ENCODE peak calls at places on chromosome 2, in four cellular contexts. Y is IMR-90, B is adrenal gland, T is tibial artery. A is an unnamed sample. For H3K9me3, the result is how much of the 10 kb centered on the place peaks cover.

GRCh38 chr2:128441341-128442052 is 122.8 kb upstream of the HS6ST1 start:
- DNase-seq in Y (no peak), B (no peak), T (peak), A (no peak)

GRCh38 chr2:161915121-161915520 is 158.9 kb downstream of the DPP4 start:
- DNase-seq in Y (no peak), B (no peak), T (no peak), A (no peak)

GRCh38 chr2:225999692-226000091 is 600.2 kb downstream of the NYAP2 start:
- DNase-seq in Y (no peak), B (no peak), T (no peak), A (no peak)

GRCh38 chr2:28975671-28976070 is 5.4 kb upstream of the TOGARAM2 start:
- DNase-seq in Y (no peak), B (no peak), T (no peak), A (no peak)

GRCh38 chr2:3527886-3528785 is 8.8 kb upstream of the ADI1 start:
- DNase-seq in Y (no peak), B (no peak), T (no peak), A (no peak)

GRCh38 chr2:239377591-239377990 is 23.2 kb downstream of the HDAC4 start:
- DNase-seq in Y (no peak), B (no peak), T (no peak), A (no peak)

GRCh38 chr2:219836647-219837177 is 209.3 kb downstream of the SLC4A3 start:
- DNase-seq in Y (peak), B (no peak), T (no peak), A (no peak)

GRCh38 chr2:26772064-26773001 is 8.2 kb downstream of the SLC35F6 start:
- DNase-seq in Y (peak), B (peak), T (peak), A (peak)

GRCh38 chr2:166609183-166609959 is 115.3 kb upstream of the SCN7A start:
- DNase-seq in Y (no peak), B (no peak), T (no peak), A (no peak)

GRCh38 chr2:7994397-7994951 is 687.4 kb upstream of the ID2 start:
- DNase-seq in Y (no peak), B (no peak), T (no peak), A (no peak)

GRCh38 chr2:201070966-201071304 is 536 bp downstream of the HYCC2 start:
- DNase-seq in Y (no peak), B (no peak), T (no peak), A (no peak)

GRCh38 chr2:70047406-70048033 is 39.8 kb upstream of the PCBP1 start:
- DNase-seq in Y (no peak), B (no peak), T (no peak), A (no peak)

GRCh38 chr2:160878622-160879021 is 281.6 kb upstream of the TANK start:
- DNase-seq in Y (no peak), B (no peak), T (no peak), A (no peak)

GRCh38 chr2:130288467-130289403 is 54.0 kb upstream of the IMP4 start:
- DNase-seq in Y (no peak), B (no peak), T (no peak), A (no peak)

GRCh38 chr2:73938761-73939352 is 12.2 kb downstream of the DGUOK start:
- DNase-seq in Y (peak), B (no peak), T (no peak), A (no peak)

GRCh38 chr2:223759569-223760430 is 77.6 kb downstream of the AP1S3 start:
- DNase-seq in Y (peak), B (no peak), T (no peak), A (no peak)

GRCh38 chr2:232757905-232758304 is 18.5 kb downstream of the KCNJ13 start:
- DNase-seq in Y (no peak), B (no peak), T (no peak), A (no peak)

GRCh38 chr2:207224391-207224790 is 58.6 kb upstream of the KLF7 start:
- DNase-seq in Y (no peak), B (no peak), T (no peak), A (no peak)

GRCh38 chr2:72915907-72916742 is 1.2 kb upstream of the EMX1 start:
- DNase-seq in Y (no peak), B (no peak), T (no peak), A (peak)

GRCh38 chr2:60445684-60446184 is 107.7 kb downstream of the BCL11A start:
- DNase-seq in Y (peak), B (no peak), T (no peak), A (no peak)

GRCh38 chr2:62204998-62205496 is 9.1 kb downstream of the B3GNT2 start:
- DNase-seq in Y (no peak), B (no peak), T (peak), A (no peak)

GRCh38 chr2:49291619-49292018 is 137.3 kb upstream of the FSHR start:
- DNase-seq in Y (no peak), B (no peak), T (no peak), A (no peak)

GRCh38 chr2:204357175-204357695 is 188.0 kb upstream of the PARD3B start:
- DNase-seq in Y (no peak), B (no peak), T (no peak), A (no peak)

GRCh38 chr2:238141541-238142318 is 3.3 kb downstream of the KLHL30 start:
- DNase-seq in Y (no peak), B (no peak), T (no peak), A (peak)

GRCh38 chr2:154692927-154693326 is 5.6 kb upstream of the KCNJ3 start:
- DNase-seq in Y (no peak), B (no peak), T (no peak), A (no peak)

GRCh38 chr2:37460866-37461229 is 116.4 kb downstream of the QPCT start:
- DNase-seq in Y (no peak), B (no peak), T (no peak), A (no peak)

GRCh38 chr2:241855245-241855887 is 3.3 kb downstream of the PDCD1 start:
- DNase-seq in Y (no peak), B (no peak), T (peak), A (no peak)

GRCh38 chr2:177972782-177973181 is 99.8 kb downstream of the PDE11A start:
- DNase-seq in Y (no peak), B (no peak), T (no peak), A (no peak)

GRCh38 chr2:21683838-21684237 is 560.1 kb downstream of the TDRD15 start:
- DNase-seq in Y (no peak), B (no peak), T (no peak), A (no peak)

GRCh38 chr2:119784876-119785275 is 25.2 kb downstream of the PTPN4 start:
- DNase-seq in Y (no peak), B (no peak), T (no peak), A (no peak)
- H3K9me3 ChIP-seq in Y (under half), B (under half), T (under half), A (under half)

DNA sequence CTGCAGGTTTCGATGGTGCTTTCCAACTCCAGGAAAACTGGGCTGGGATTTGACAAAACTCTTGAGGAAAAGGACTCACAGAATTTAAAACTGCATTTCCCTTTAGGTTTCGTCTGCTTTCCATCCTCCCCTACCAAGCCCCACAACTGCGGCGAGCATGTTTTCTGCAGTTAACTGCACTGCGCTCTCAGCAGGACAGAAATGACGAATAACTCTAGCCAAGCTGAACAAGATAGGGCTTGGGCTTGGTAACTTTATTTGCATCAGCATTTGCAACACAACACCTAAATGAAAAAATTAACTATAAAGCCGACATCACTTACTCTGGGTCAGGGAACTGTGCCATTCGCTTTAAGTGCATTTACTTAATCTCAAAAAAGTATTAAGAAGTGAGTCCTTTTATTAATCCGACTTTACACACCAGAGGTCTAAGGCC is 666 bp upstream of the PIKFYVE start:
- DNase-seq in Y (peak), B (peak), T (no peak), A (peak)
- H3K27ac ChIP-seq in Y (peak), B (peak), T (peak), A (peak)

GRCh38 chr2:31962757-31963361 is 47.9 kb downstream of the MEMO1 start:
- DNase-seq in Y (no peak), B (peak), T (no peak), A (no peak)
- H3K9me3 ChIP-seq in Y (under half), B (under half), T (under half), A (under half)

GRCh38 chr2:174383796-174384195 is 11.7 kb upstream of the SCRN3 start:
- DNase-seq in Y (no peak), B (no peak), T (no peak), A (no peak)
- H3K27ac ChIP-seq in Y (no peak), B (no peak), T (no peak), A (no peak)

A was measured in transverse colon.